ENCODE peak calls at places on chromosomes 3 and 15, in four cellular contexts. A, H, W and O are unnamed samples.

GRCh38 chr15:88480981-88481380 is 13.5 kb downstream of the MRPS11 start:
- DNase-seq in A (no peak), H (no peak), W (no peak), O (no peak)

GRCh38 chr15:36506733-36507356 is 72.6 kb upstream of the CDIN1 start:
- DNase-seq in A (no peak), H (no peak), W (no peak), O (no peak)

GRCh38 chr15:98485451-98485850 is 162.9 kb upstream of the IGF1R start:
- DNase-seq in A (no peak), H (no peak), W (no peak), O (no peak)

GRCh38 chr15:53625260-53625659 is 134.2 kb downstream of the WDR72 start:
- DNase-seq in A (no peak), H (no peak), W (no peak), O (no peak)

GRCh38 chr3:178422406-178422805 is 113.8 kb upstream of the KCNMB2 start:
- DNase-seq in A (no peak), H (no peak), W (no peak), O (no peak)

GRCh38 chr3:43192028-43192427 is 86.1 kb upstream of the POMGNT2 start:
- DNase-seq in A (no peak), H (no peak), W (no peak), O (no peak)

GRCh38 chr3:107153981-107154380 is 223.3 kb upstream of the CCDC54 start:
- DNase-seq in A (no peak), H (no peak), W (no peak), O (no peak)

GRCh38 chr3:127801914-127802313 is 20.4 kb downstream of the MGLL start:
- DNase-seq in A (no peak), H (no peak), W (no peak), O (no peak)

GRCh38 chr15:36291501-36291900 is 287.9 kb upstream of the CDIN1 start:
- DNase-seq in A (no peak), H (no peak), W (no peak), O (no peak)

GRCh38 chr3:134299185-134299887 is 48.7 kb upstream of the RYK start:
- DNase-seq in A (no peak), H (no peak), W (no peak), O (no peak)

GRCh38 chr3:178618907-178619306 is 82.7 kb downstream of the KCNMB2 start:
- DNase-seq in A (no peak), H (no peak), W (no peak), O (no peak)

GRCh38 chr3:23002846-23003800 is 200.0 kb upstream of the UBE2E2 start:
- DNase-seq in A (no peak), H (peak), W (peak), O (no peak)

GRCh38 chr3:29649815-29650547 is 369.1 kb downstream of the RBMS3 start:
- DNase-seq in A (peak), H (peak), W (no peak), O (no peak)

GRCh38 chr3:13269711-13270378 is 150.3 kb downstream of the NUP210 start:
- DNase-seq in A (no peak), H (no peak), W (no peak), O (no peak)

GRCh38 chr15:72532991-72533601 is 59.0 kb downstream of the ARIH1 start:
- DNase-seq in A (no peak), H (no peak), W (no peak), O (no peak)

GRCh38 chr3:13054705-13055285 is 18.4 kb downstream of the IQSEC1 start:
- DNase-seq in A (no peak), H (no peak), W (no peak), O (no peak)

GRCh38 chr3:167899090-167899489 is 163.6 kb downstream of the SERPINI1 start:
- DNase-seq in A (no peak), H (no peak), W (no peak), O (no peak)

GRCh38 chr3:63753567-63753966 is 65.5 kb upstream of the C3orf49 start:
- DNase-seq in A (no peak), H (peak), W (no peak), O (no peak)

GRCh38 chr3:114351123-114351821 is 57.4 kb downstream of the TIGIT start:
- DNase-seq in A (no peak), H (no peak), W (no peak), O (peak)

GRCh38 chr3:157336252-157337009 is 100.2 kb upstream of the PTX3 start:
- DNase-seq in A (no peak), H (no peak), W (no peak), O (no peak)

GRCh38 chr3:157333551-157333991 is 103.1 kb upstream of the PTX3 start:
- DNase-seq in A (no peak), H (peak), W (no peak), O (no peak)

GRCh38 chr3:157330206-157330605 is 106.4 kb upstream of the PTX3 start:
- DNase-seq in A (no peak), H (no peak), W (no peak), O (no peak)

GRCh38 chr3:157335198-157335597 is 101.5 kb upstream of the PTX3 start:
- DNase-seq in A (no peak), H (no peak), W (no peak), O (no peak)

DNA sequence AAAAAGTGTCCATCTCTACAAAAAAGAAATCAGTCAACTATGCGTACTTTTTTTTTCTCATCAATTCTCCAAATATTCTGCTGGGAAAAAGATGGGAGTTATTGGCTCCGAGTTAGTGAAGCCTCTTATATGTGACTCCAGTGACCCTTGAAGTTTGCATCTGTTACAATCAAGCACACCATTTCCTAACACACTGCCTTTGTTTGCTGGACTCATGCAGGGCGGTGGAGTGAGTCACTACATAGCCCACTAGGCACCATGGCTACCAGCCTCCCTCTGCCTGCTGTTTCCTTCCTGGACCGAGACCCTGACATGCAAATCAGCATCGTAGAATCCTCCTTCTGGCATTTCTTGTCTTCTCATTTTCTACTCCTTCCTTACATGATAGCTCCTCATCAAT is 101.0 kb upstream of the PTX3 start:
- DNase-seq in A (no peak), H (peak), W (no peak), O (no peak)
- H3K27ac ChIP-seq in A (no peak), H (peak), W (no peak), O (no peak)

GRCh38 chr15:28888302-28888894 is 2.6 kb downstream of the APBA2 start:
- DNase-seq in A (no peak), H (no peak), W (no peak), O (no peak)

GRCh38 chr15:28885630-28886430 is at the start of gene APBA2:
- DNase-seq in A (no peak), H (peak), W (no peak), O (no peak)

GRCh38 chr15:28888900-28889299 is 3.1 kb downstream of the APBA2 start:
- DNase-seq in A (no peak), H (no peak), W (no peak), O (no peak)

GRCh38 chr15:28886431-28887343 is 913 bp downstream of the APBA2 start:
- DNase-seq in A (no peak), H (no peak), W (no peak), O (no peak)

DNA sequence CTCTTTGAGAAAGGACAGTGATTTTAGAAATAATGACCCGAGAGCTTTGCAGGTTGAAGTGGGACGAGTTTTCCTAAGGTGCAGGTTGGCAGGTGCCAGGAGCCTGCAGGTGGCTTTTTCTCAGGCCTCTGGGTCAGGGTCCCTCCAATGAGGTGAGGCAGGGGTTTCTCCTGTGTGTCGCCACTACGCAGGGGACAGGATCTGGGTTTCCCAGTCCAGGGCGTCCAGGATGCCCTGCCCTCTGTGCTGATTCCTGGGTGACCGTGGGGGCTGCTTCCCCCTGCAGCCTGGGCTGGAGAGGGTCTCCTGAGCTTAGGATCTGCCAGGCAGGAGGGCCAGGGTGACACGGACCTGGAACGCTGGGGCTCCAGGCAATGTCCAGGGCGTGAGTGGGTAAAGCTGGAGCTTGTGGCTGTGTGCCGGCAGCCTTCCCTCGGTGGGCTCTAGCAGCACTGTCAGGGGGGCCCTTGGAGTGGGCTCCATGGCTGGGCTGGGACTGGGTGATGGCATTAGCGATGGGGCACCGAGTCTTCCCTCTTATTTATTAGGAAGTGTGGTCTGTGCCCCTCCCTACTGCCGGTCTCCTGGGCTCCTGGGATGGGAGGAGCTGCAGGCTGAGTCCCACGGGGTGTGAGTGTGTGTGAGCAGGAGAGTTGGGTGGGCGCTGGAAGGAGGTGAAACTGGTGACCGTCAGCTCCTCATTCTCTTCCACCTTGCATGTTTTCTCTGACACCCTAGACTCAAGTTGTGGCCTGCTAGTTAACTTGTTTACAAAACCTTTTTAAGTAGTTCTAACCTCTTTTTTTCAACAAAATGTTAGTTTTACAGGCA is 1.8 kb downstream of the APBA2 start:
- DNase-seq in A (no peak), H (no peak), W (no peak), O (no peak)
- H3K4me3 ChIP-seq in A (no peak), H (peak), W (no peak), O (no peak)

DNA sequence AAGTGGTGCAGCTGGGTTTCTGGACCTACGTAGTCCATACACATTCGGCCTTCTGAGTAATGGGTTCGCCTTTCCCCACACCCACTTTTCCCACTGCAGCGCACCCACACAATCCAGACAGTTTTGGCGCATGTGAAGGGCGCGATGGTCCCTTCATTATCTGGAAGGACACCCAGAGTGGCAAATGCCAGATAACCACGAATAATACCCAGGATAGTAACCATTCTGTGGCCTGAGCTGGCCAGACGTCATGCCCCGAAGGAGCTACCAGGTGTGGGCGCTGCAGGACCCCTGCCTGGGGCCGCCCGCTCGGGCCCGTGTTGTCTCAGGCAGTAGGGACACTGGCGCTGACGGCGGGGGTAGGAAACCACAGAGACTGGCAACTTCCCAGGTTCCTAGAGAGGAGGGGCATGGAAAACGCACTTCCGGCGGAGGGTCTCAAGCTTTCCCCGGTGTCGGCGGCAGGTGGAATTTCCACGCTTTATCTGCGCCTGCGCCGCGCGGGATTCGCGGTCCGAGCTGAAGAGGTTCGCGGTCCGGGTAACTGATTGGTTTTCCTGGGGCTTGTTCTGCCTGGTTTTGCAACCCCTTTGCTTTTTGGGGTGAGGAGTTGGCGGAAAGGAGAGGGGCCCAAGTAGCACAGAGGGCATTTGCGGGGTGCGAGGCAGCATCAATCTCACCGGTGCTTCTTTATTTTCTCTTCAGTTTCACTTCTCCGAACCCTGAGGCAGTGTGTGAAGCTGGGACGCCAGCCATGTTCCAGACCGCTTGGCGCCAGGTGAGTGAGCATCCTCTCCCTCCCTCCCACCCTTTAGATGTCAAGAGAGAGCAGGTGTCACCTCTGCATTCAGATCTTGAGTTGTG is at the start of gene ZNF620:
- DNase-seq in A (peak), H (peak), W (peak), O (peak)
- TF ChIP-seq CTCF in A (peak), H (peak), W (no peak), O (peak)

GRCh38 chr3:34056951-34057390 is 258.5 kb downstream of the PDCD6IP start:
- DNase-seq in A (no peak), H (no peak), W (no peak), O (no peak)

GRCh38 chr3:34053631-34054030 is 255.2 kb downstream of the PDCD6IP start:
- DNase-seq in A (no peak), H (no peak), W (no peak), O (no peak)

DNA sequence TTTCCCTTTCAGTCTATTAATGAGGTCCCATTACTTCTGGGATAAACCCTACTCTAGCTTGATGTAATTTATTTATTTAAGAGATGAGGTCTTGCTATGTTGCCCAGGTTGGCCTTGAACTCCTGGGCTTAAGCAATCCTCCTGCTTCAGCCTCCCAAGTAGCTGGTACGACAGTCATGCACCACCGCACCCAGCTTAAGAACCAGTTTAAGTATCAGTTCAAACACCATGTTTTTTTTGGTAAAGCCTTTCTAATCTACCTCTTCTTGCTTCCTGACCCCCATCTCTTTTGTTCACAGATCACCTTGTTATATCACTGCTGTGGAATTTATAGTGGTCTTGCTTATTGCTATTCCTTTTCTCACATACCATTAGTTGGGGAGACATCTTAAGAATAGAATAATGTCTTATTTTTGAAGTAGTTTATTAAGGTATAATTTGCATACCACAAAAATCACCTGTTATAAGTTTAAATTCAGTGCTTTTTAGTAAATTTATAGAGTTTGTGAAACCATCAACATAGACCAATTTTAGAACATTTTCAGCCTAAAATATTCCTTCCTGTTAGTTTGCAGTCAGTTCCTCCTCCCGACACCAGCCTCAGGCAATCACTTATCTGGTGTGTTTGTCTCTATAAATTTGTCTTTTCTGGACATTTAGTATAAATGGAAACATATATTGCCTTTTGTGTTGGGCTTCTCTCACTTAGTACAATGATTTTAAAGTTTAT is 257.9 kb downstream of the PDCD6IP start:
- DNase-seq in A (no peak), H (no peak), W (no peak), O (no peak)
- H3K27ac ChIP-seq in A (no peak), H (no peak), W (no peak), O (no peak)